ENCODE peak calls at places on chromosomes 3 and 15, in ten cellular contexts. V is upper lobe of left lung, B is HepG2, T is body of pancreas, Q is heart left ventricle, D is right lobe of liver, U is HCT116, E is K562, I is GM12878, R is IMR-90. N is an unnamed sample. For H3K36me3, the result is how much of the 10 kb centered on the place peaks cover.

GRCh38 chr3:98741121-98741716 is 21.9 kb upstream of the ST3GAL6 start:
- ATAC-seq in V (no peak), B (peak), T (no peak), Q (peak), D (peak), U (peak), E (no peak), I (no peak), R (peak), N (no peak)

GRCh38 chr3:61387817-61388216 is 136.6 kb upstream of the FHIT start:
- ATAC-seq in V (no peak), B (no peak), T (no peak), Q (no peak), D (no peak), U (no peak), E (no peak), I (peak), R (no peak), N (no peak)

GRCh38 chr15:64180235-64180824 is 17.5 kb upstream of the PPIB start:
- ATAC-seq in V (no peak), B (no peak), T (peak), Q (no peak), D (no peak), U (no peak), E (no peak), I (peak), R (no peak), N (no peak)

GRCh38 chr3:160796813-160797164 is 40.8 kb downstream of the PPM1L start:
- ATAC-seq in V (peak), B (peak), T (peak), Q (peak), D (peak), U (no peak), E (no peak), I (no peak), R (no peak), N (no peak)

GRCh38 chr3:119324899-119325298 is 30.7 kb downstream of the ARHGAP31 start:
- ATAC-seq in V (no peak), B (no peak), T (no peak), Q (no peak), D (no peak), U (no peak), E (no peak), I (peak), R (no peak), N (no peak)

GRCh38 chr3:51874889-51875288 is 512 bp downstream of the IQCF5 start:
- ATAC-seq in V (no peak), B (no peak), T (no peak), Q (no peak), D (no peak), U (peak), E (no peak), I (no peak), R (no peak), N (no peak)

GRCh38 chr15:78223396-78224023 is 10.9 kb downstream of the ACSBG1 start:
- ATAC-seq in V (no peak), B (no peak), T (no peak), Q (peak), D (no peak), U (no peak), E (no peak), I (no peak), R (no peak), N (no peak)

GRCh38 chr15:23857028-23857641 is 170.0 kb upstream of the NDN start:
- ATAC-seq in V (peak), B (peak), T (peak), Q (no peak), D (no peak), U (no peak), E (peak), I (no peak), R (peak), N (no peak)

GRCh38 chr15:86121568-86121967 is 41.9 kb downstream of the AGBL1 start:
- ATAC-seq in V (no peak), B (peak), T (no peak), Q (no peak), D (no peak), U (no peak), E (no peak), I (no peak), R (no peak), N (no peak)

GRCh38 chr15:89244512-89244869 is 712 bp downstream of the FANCI start:
- ATAC-seq in V (no peak), B (peak), T (no peak), Q (no peak), D (no peak), U (peak), E (peak), I (peak), R (no peak), N (no peak)

GRCh38 chr3:135895106-135895733 is 70.3 kb upstream of the PPP2R3A start:
- ATAC-seq in V (peak), B (peak), T (no peak), Q (peak), D (peak), U (peak), E (peak), I (peak), R (peak), N (no peak)

GRCh38 chr15:76196949-76197315 is 114.3 kb downstream of the ETFA start:
- ATAC-seq in V (no peak), B (peak), T (no peak), Q (peak), D (no peak), U (peak), E (no peak), I (no peak), R (peak), N (no peak)

GRCh38 chr3:177494216-177494615 is 296.9 kb upstream of the TBL1XR1 start:
- ATAC-seq in V (no peak), B (no peak), T (no peak), Q (no peak), D (no peak), U (no peak), E (no peak), I (no peak), R (no peak), N (no peak)

GRCh38 chr3:120661106-120661962 is 20.7 kb downstream of the HGD start:
- ATAC-seq in V (no peak), B (no peak), T (no peak), Q (no peak), D (peak), U (no peak), E (no peak), I (no peak), R (peak), N (no peak)

GRCh38 chr3:99839613-99840012 is 22.0 kb downstream of the CMSS1 start:
- ATAC-seq in V (no peak), B (no peak), T (no peak), Q (no peak), D (no peak), U (no peak), E (no peak), I (no peak), R (no peak), N (no peak)

GRCh38 chr15:63522143-63522531 is 17.7 kb downstream of the USP3 start:
- ATAC-seq in V (peak), B (no peak), T (no peak), Q (peak), D (no peak), U (no peak), E (peak), I (no peak), R (no peak), N (no peak)

GRCh38 chr15:51195459-51195858 is 100.8 kb upstream of the TNFAIP8L3 start:
- ATAC-seq in V (no peak), B (no peak), T (no peak), Q (no peak), D (no peak), U (no peak), E (no peak), I (no peak), R (no peak), N (no peak)

GRCh38 chr15:79046691-79047404 is 43.7 kb downstream of the RASGRF1 start:
- ATAC-seq in V (no peak), B (no peak), T (no peak), Q (no peak), D (no peak), U (no peak), E (no peak), I (no peak), R (no peak), N (no peak)

GRCh38 chr15:100686021-100686724 is 83.8 kb downstream of the ASB7 start:
- ATAC-seq in V (peak), B (no peak), T (peak), Q (peak), D (peak), U (no peak), E (no peak), I (no peak), R (no peak), N (peak)

GRCh38 chr3:53154731-53155320 is 6.2 kb upstream of the PRKCD start:
- ATAC-seq in V (no peak), B (no peak), T (no peak), Q (no peak), D (no peak), U (no peak), E (no peak), I (no peak), R (no peak), N (no peak)

GRCh38 chr3:42185044-42185443 is 80.9 kb downstream of the CCK start:
- ATAC-seq in V (no peak), B (no peak), T (no peak), Q (no peak), D (no peak), U (no peak), E (no peak), I (no peak), R (peak), N (peak)

GRCh38 chr15:43441316-43441715 is 51.6 kb downstream of the TP53BP1 start:
- ATAC-seq in V (no peak), B (no peak), T (no peak), Q (no peak), D (peak), U (no peak), E (peak), I (peak), R (peak), N (no peak)

GRCh38 chr3:130345487-130346079 is at the start of gene COL6A5:
- ATAC-seq in V (no peak), B (no peak), T (no peak), Q (no peak), D (no peak), U (no peak), E (peak), I (no peak), R (no peak), N (no peak)

GRCh38 chr3:48273594-48274211 is 32.8 kb downstream of the ZNF589 start:
- ATAC-seq in V (peak), B (peak), T (peak), Q (no peak), D (peak), U (peak), E (peak), I (peak), R (peak), N (peak)

GRCh38 chr15:91116379-91117067 is 16.5 kb downstream of the SV2B start:
- ATAC-seq in V (no peak), B (peak), T (peak), Q (peak), D (peak), U (no peak), E (no peak), I (peak), R (no peak), N (no peak)

GRCh38 chr3:72739521-72740466 is 108.5 kb downstream of the SHQ1 start:
- ATAC-seq in V (no peak), B (no peak), T (peak), Q (no peak), D (no peak), U (no peak), E (peak), I (peak), R (peak), N (no peak)

GRCh38 chr3:112489674-112490479 is 9.4 kb downstream of the BTLA start:
- ATAC-seq in V (no peak), B (no peak), T (no peak), Q (no peak), D (no peak), U (no peak), E (no peak), I (peak), R (no peak), N (no peak)

GRCh38 chr3:14627815-14628214 is 23.7 kb upstream of the CCDC174 start:
- ATAC-seq in V (no peak), B (no peak), T (no peak), Q (no peak), D (no peak), U (peak), E (no peak), I (no peak), R (no peak), N (no peak)

GRCh38 chr3:31054032-31054431 is 159.6 kb upstream of the GADL1 start:
- ATAC-seq in V (no peak), B (no peak), T (no peak), Q (no peak), D (no peak), U (no peak), E (no peak), I (no peak), R (no peak), N (no peak)

GRCh38 chr3:16449369-16449768 is 64.1 kb downstream of the RFTN1 start:
- ATAC-seq in V (no peak), B (no peak), T (no peak), Q (peak), D (no peak), U (no peak), E (no peak), I (no peak), R (no peak), N (no peak)

GRCh38 chr3:38843898-38844297 is 27.9 kb upstream of the SCN10A start:
- ATAC-seq in V (peak), B (peak), T (no peak), Q (no peak), D (peak), U (peak), E (peak), I (peak), R (peak), N (no peak)

DNA sequence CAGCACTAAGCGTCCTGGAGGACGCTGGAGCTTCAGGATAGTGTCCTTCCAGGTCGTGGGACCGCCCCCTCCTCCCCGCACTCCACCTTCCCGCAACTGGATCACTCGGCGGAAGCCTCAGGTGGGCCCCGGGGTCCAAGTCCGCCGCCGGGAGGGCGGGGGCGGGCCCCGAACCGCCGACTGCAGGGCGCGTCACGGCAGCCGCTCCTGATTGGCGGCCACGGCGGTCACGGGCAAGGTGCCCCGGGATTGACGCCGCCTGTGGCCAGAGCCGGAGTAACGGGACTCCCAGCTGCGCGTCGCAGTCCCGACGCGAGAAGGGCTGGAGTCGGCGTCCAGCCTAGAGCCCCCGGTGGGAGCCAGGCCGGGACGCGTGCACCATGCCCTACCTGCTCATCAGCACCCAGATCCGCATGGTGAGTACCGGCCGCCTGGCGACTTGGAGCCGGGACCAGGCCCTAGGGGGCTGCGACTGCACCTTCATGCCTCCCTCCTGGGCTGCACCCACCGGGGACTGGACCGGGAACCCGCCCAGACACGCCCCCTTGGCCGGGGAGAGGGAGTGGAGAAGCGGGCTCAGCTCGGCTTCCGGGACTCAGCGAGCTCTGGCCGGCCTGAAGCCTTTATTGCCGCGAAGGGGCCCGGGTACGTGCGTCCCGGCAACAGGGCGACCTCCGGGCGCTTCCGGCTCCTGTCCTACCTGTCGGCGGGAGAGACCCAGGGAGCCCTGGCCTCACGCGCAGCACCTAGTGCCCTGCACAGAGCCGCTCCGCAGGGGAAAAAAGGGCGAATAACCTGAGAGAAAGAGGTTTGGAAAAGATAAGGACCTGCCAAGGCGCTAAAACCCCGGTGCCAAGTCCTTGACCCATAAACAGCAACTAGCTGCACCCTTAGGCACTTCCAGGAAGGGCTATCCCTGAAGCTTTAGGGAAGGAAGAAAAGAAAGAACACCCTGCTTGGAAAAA is at the start of gene GCHFR:
- ATAC-seq in V (peak), B (peak), T (peak), Q (peak), D (peak), U (peak), E (peak), I (peak), R (peak), N (peak)
- TF ChIP-seq POLR2A in V (peak), B (peak), T (peak), Q (peak), D (peak), U (peak), E (peak), I (peak), R (no peak), N (peak)

GRCh38 chr15:57248074-57248473 is 128.2 kb upstream of the CGNL1 start:
- ATAC-seq in V (no peak), B (no peak), T (no peak), Q (no peak), D (no peak), U (no peak), E (no peak), I (no peak), R (no peak), N (no peak)

GRCh38 chr15:57255751-57256150 is 120.6 kb upstream of the CGNL1 start:
- ATAC-seq in V (no peak), B (no peak), T (no peak), Q (no peak), D (no peak), U (no peak), E (no peak), I (no peak), R (no peak), N (no peak)

GRCh38 chr15:57253082-57253481 is 123.2 kb upstream of the CGNL1 start:
- ATAC-seq in V (no peak), B (no peak), T (no peak), Q (no peak), D (no peak), U (no peak), E (peak), I (no peak), R (no peak), N (no peak)

GRCh38 chr15:57251941-57252340 is 124.4 kb upstream of the CGNL1 start:
- ATAC-seq in V (no peak), B (no peak), T (no peak), Q (no peak), D (no peak), U (no peak), E (no peak), I (no peak), R (peak), N (no peak)

GRCh38 chr15:57251308-57251707 is 125.0 kb upstream of the CGNL1 start:
- ATAC-seq in V (no peak), B (no peak), T (no peak), Q (no peak), D (no peak), U (no peak), E (no peak), I (no peak), R (no peak), N (no peak)
- H3K36me3 ChIP-seq in V (under half), B (under half), T (under half), Q (under half), D (under half), U (under half), E (under half), I (under half), R (under half), N (half or more)

DNA sequence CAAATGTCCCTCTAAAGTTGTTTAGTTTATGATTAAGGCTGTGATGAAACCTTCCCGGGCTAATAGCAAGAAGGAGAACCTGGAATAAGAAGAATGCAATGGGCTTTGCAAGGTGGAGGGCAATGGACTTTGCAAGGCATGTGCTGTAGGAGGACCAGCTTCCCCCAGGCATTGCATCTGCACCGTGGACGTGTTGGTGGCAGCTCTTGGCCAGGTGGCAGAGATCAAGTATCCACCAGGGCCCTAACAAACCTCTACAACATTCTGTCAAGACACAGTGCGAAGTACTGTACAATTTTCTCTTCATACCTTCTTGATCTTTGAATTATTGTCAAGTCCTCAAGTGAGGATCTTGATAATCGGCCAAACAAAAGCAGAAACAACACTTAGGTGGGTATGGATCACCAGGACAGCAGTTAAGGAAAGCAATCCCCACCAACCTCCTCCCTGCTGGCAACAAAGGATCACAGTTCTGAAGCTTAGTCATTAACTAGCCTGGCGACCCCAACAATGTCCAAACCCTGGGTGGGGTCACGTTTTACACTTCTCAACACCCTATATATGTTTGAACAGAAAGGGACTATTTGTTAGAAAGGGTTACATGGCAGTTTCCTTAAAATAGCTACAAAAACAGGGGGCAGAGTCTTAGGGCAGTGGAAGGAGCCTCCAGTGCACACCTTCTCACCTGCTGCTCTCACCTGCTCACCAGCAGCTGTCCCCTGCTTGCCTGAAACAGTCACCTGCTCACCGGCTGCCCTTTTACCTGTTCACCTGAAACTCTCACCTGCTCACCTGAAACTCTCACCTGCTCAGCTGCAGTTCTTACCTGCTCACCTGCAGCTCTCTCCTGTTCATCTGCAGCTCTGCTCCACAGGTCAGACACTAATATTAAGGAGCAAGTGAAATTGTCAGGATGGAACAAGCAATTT is 137.9 kb upstream of the LIPC start:
- ATAC-seq in V (no peak), B (peak), T (no peak), Q (no peak), D (no peak), U (no peak), E (no peak), I (no peak), R (no peak), N (no peak)
- TF ChIP-seq POLR2A in V (no peak), B (no peak), T (no peak), Q (no peak), D (no peak), U (no peak), E (no peak), I (no peak), R (no peak), N (no peak)

GRCh38 chr3:43335799-43336198 is 49.5 kb downstream of the SNRK start:
- ATAC-seq in V (no peak), B (no peak), T (no peak), Q (no peak), D (no peak), U (no peak), E (no peak), I (no peak), R (no peak), N (no peak)
- H3K36me3 ChIP-seq in V (under half), B (under half), T (under half), Q (half or more), D (under half), U (under half), E (under half), I (under half), R (under half), N (half or more)